ENCODE peak calls at places on chromosomes 7 and 10, in seven cellular contexts. One of them, this sample, is unnamed.

GRCh38 chr10:43816351-43817321 is 168.0 kb upstream of the ZNF32 start:
- DNase-seq in suprapubic skin: no peak
- DNase-seq in transverse colon: peak
- DNase-seq in stomach: peak
- DNase-seq in K562: no peak
- DNase-seq in sigmoid colon: peak
- DNase-seq in SK-N-SH: peak
- DNase-seq in this sample: peak

GRCh38 chr7:113764401-113765035 is 154.3 kb downstream of the PPP1R3A start:
- DNase-seq in suprapubic skin: no peak
- DNase-seq in transverse colon: no peak
- DNase-seq in stomach: no peak
- DNase-seq in K562: no peak
- DNase-seq in sigmoid colon: no peak
- DNase-seq in SK-N-SH: no peak
- DNase-seq in this sample: no peak

GRCh38 chr7:23696916-23697441 is 13.0 kb upstream of the STK31 start:
- DNase-seq in suprapubic skin: no peak
- DNase-seq in transverse colon: peak
- DNase-seq in stomach: peak
- DNase-seq in K562: peak
- DNase-seq in sigmoid colon: no peak
- DNase-seq in SK-N-SH: peak
- DNase-seq in this sample: no peak

GRCh38 chr10:114010316-114010715 is 33.4 kb upstream of the ADRB1 start:
- DNase-seq in suprapubic skin: no peak
- DNase-seq in transverse colon: no peak
- DNase-seq in stomach: no peak
- DNase-seq in K562: no peak
- DNase-seq in sigmoid colon: no peak
- DNase-seq in SK-N-SH: no peak
- DNase-seq in this sample: peak

GRCh38 chr10:3758491-3758970 is 26.5 kb downstream of the KLF6 start:
- DNase-seq in suprapubic skin: peak
- DNase-seq in transverse colon: no peak
- DNase-seq in stomach: no peak
- DNase-seq in K562: no peak
- DNase-seq in sigmoid colon: no peak
- DNase-seq in SK-N-SH: no peak
- DNase-seq in this sample: no peak

GRCh38 chr10:126702181-126702580 is 31.7 kb upstream of the C10orf90 start:
- DNase-seq in suprapubic skin: no peak
- DNase-seq in transverse colon: no peak
- DNase-seq in stomach: no peak
- DNase-seq in K562: no peak
- DNase-seq in sigmoid colon: no peak
- DNase-seq in SK-N-SH: no peak
- DNase-seq in this sample: peak

GRCh38 chr7:150935149-150935548 is 43.0 kb downstream of the KCNH2 start:
- DNase-seq in suprapubic skin: peak
- DNase-seq in transverse colon: no peak
- DNase-seq in stomach: no peak
- DNase-seq in K562: no peak
- DNase-seq in sigmoid colon: peak
- DNase-seq in SK-N-SH: no peak
- DNase-seq in this sample: no peak

GRCh38 chr7:29642494-29643155 is 79.0 kb downstream of the PRR15 start:
- DNase-seq in suprapubic skin: no peak
- DNase-seq in transverse colon: no peak
- DNase-seq in stomach: no peak
- DNase-seq in K562: peak
- DNase-seq in sigmoid colon: no peak
- DNase-seq in SK-N-SH: no peak
- DNase-seq in this sample: no peak

GRCh38 chr10:132186488-132187413 is at the start of gene DPYSL4:
- DNase-seq in suprapubic skin: no peak
- DNase-seq in transverse colon: no peak
- DNase-seq in stomach: no peak
- DNase-seq in K562: peak
- DNase-seq in sigmoid colon: no peak
- DNase-seq in SK-N-SH: peak
- DNase-seq in this sample: no peak

GRCh38 chr7:151403764-151404163 is 6.1 kb downstream of the WDR86 start:
- DNase-seq in suprapubic skin: no peak
- DNase-seq in transverse colon: no peak
- DNase-seq in stomach: no peak
- DNase-seq in K562: peak
- DNase-seq in sigmoid colon: no peak
- DNase-seq in SK-N-SH: no peak
- DNase-seq in this sample: no peak

GRCh38 chr7:2939193-2939885 is 95.2 kb upstream of the GNA12 start:
- DNase-seq in suprapubic skin: peak
- DNase-seq in transverse colon: no peak
- DNase-seq in stomach: no peak
- DNase-seq in K562: no peak
- DNase-seq in sigmoid colon: peak
- DNase-seq in SK-N-SH: no peak
- DNase-seq in this sample: no peak

GRCh38 chr10:7231420-7232414 is 179.1 kb downstream of the SFMBT2 start:
- DNase-seq in suprapubic skin: no peak
- DNase-seq in transverse colon: no peak
- DNase-seq in stomach: no peak
- DNase-seq in K562: peak
- DNase-seq in sigmoid colon: no peak
- DNase-seq in SK-N-SH: no peak
- DNase-seq in this sample: no peak

GRCh38 chr7:42222119-42222518 is 14.9 kb downstream of the GLI3 start:
- DNase-seq in suprapubic skin: no peak
- DNase-seq in transverse colon: no peak
- DNase-seq in stomach: no peak
- DNase-seq in K562: no peak
- DNase-seq in sigmoid colon: no peak
- DNase-seq in SK-N-SH: no peak
- DNase-seq in this sample: no peak

GRCh38 chr10:47309403-47310089 is 9.5 kb downstream of the GDF10 start:
- DNase-seq in suprapubic skin: no peak
- DNase-seq in transverse colon: no peak
- DNase-seq in stomach: no peak
- DNase-seq in K562: no peak
- DNase-seq in sigmoid colon: no peak
- DNase-seq in SK-N-SH: peak
- DNase-seq in this sample: no peak

GRCh38 chr7:157854066-157854891 is 517.5 kb downstream of the DNAJB6 start:
- DNase-seq in suprapubic skin: no peak
- DNase-seq in transverse colon: peak
- DNase-seq in stomach: peak
- DNase-seq in K562: no peak
- DNase-seq in sigmoid colon: peak
- DNase-seq in SK-N-SH: no peak
- DNase-seq in this sample: peak

GRCh38 chr10:33273295-33274002 is 61.0 kb downstream of the NRP1 start:
- DNase-seq in suprapubic skin: peak
- DNase-seq in transverse colon: peak
- DNase-seq in stomach: peak
- DNase-seq in K562: no peak
- DNase-seq in sigmoid colon: peak
- DNase-seq in SK-N-SH: peak
- DNase-seq in this sample: peak

GRCh38 chr10:59891919-59892318 is 14.4 kb downstream of the CCDC6 start:
- DNase-seq in suprapubic skin: no peak
- DNase-seq in transverse colon: no peak
- DNase-seq in stomach: no peak
- DNase-seq in K562: no peak
- DNase-seq in sigmoid colon: no peak
- DNase-seq in SK-N-SH: no peak
- DNase-seq in this sample: no peak

GRCh38 chr7:75687246-75688088 is 51.3 kb downstream of the HIP1 start:
- DNase-seq in suprapubic skin: peak
- DNase-seq in transverse colon: no peak
- DNase-seq in stomach: no peak
- DNase-seq in K562: no peak
- DNase-seq in sigmoid colon: peak
- DNase-seq in SK-N-SH: no peak
- DNase-seq in this sample: no peak

DNA sequence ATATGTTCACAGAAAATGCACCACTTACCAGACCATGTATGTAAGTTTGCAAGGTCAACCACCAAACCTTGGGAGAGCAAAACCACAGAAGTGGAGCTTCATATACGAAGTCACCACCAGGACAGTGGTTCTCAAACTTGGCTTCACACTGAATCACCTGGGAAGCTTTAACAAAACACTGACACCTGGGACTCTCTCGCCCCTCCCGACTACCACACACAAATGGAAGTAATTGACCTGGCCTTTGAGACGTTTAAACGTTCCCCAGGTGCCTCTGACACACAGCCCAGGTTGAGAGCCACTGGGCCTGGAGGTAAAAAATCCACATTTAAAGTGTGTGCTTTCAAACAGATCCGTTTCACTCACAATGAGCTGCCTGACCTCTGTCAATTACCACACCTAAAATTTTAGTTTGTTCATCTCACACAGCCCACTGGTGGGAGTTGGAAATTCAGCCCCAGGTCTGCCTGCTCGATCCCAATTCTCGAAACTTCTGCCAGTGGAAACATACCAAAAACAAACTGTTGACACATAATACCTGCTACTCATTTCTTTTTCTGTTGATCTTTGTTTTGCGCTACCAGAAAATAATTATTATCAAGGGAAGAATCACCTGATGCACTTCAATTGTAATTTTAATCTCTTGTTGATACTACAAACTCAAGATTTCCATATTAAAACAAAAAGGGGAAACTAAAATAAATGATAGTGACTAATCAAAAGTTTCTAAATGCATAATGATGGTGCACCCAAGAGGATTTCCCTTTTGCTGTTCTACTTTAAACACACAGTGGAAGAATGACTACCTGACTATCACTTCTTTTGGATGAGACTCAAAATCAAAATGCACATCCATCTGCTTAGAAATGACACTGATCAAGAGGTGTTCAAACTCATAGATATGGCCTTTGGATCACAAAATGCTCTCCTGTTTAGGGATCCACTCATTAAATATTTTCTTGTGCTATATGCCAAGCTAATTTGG is 26.6 kb downstream of the CDNF start:
- DNase-seq in suprapubic skin: no peak
- DNase-seq in transverse colon: no peak
- DNase-seq in stomach: no peak
- DNase-seq in K562: no peak
- DNase-seq in sigmoid colon: no peak
- DNase-seq in SK-N-SH: no peak
- DNase-seq in this sample: no peak
- TF ChIP-seq EP300 in suprapubic skin: no peak
- TF ChIP-seq EP300 in transverse colon: no peak
- TF ChIP-seq EP300 in stomach: no peak
- TF ChIP-seq EP300 in K562: no peak
- TF ChIP-seq EP300 in sigmoid colon: no peak
- TF ChIP-seq EP300 in SK-N-SH: no peak
- TF ChIP-seq EP300 in this sample: no peak

GRCh38 chr7:129213828-129214227 is 11.0 kb upstream of the AHCYL2 start:
- DNase-seq in suprapubic skin: no peak
- DNase-seq in transverse colon: no peak
- DNase-seq in stomach: no peak
- DNase-seq in K562: peak
- DNase-seq in sigmoid colon: peak
- DNase-seq in SK-N-SH: peak
- DNase-seq in this sample: no peak
- TF ChIP-seq POLR2AphosphoS5 in suprapubic skin: no peak
- TF ChIP-seq POLR2AphosphoS5 in transverse colon: no peak
- TF ChIP-seq POLR2AphosphoS5 in stomach: no peak
- TF ChIP-seq POLR2AphosphoS5 in K562: no peak
- TF ChIP-seq POLR2AphosphoS5 in sigmoid colon: no peak
- TF ChIP-seq POLR2AphosphoS5 in SK-N-SH: no peak
- TF ChIP-seq POLR2AphosphoS5 in this sample: no peak

GRCh38 chr7:134890246-134891240 is 95.8 kb upstream of the AGBL3 start:
- DNase-seq in suprapubic skin: no peak
- DNase-seq in transverse colon: no peak
- DNase-seq in stomach: no peak
- DNase-seq in K562: no peak
- DNase-seq in sigmoid colon: peak
- DNase-seq in SK-N-SH: peak
- DNase-seq in this sample: peak

GRCh38 chr7:134893920-134894319 is 92.4 kb upstream of the AGBL3 start:
- DNase-seq in suprapubic skin: no peak
- DNase-seq in transverse colon: no peak
- DNase-seq in stomach: no peak
- DNase-seq in K562: no peak
- DNase-seq in sigmoid colon: no peak
- DNase-seq in SK-N-SH: no peak
- DNase-seq in this sample: no peak

GRCh38 chr7:134892963-134893362 is 93.3 kb upstream of the AGBL3 start:
- DNase-seq in suprapubic skin: no peak
- DNase-seq in transverse colon: no peak
- DNase-seq in stomach: no peak
- DNase-seq in K562: no peak
- DNase-seq in sigmoid colon: no peak
- DNase-seq in SK-N-SH: peak
- DNase-seq in this sample: no peak

GRCh38 chr7:134891262-134892001 is 94.9 kb upstream of the AGBL3 start:
- DNase-seq in suprapubic skin: peak
- DNase-seq in transverse colon: peak
- DNase-seq in stomach: peak
- DNase-seq in K562: peak
- DNase-seq in sigmoid colon: peak
- DNase-seq in SK-N-SH: peak
- DNase-seq in this sample: no peak

DNA sequence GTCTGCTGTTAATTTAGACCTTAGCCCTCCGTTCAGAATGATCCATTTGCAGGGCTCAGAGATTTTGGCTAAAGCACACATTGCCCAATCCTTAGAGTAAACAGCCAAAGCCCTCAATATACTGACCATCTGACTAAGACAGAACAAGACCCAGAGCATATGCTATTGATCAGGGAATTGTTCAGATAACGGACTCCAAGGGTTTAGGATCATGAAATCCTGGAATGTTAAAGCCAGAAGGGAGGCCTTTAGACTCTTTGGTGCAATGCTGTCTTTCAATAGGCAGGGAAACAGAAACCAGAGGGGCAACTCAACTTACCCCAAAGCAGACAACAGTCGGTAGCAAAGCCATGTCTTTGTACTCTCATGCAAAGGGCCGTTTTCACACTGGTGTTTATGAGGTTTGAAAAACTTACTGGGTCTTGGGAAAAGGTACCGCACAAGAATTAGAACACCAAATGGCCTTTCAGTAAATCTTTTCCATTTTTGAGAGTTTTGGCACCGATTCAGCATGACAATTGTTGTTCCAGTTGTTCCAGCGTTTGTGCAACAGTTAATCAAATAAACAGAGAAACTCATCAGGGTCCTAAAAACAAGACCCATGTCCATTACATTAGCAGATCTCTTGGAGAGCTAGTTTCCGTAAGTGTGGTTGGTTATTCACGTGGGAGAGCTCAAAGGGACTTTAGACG is 94.2 kb upstream of the AGBL3 start:
- DNase-seq in suprapubic skin: no peak
- DNase-seq in transverse colon: no peak
- DNase-seq in stomach: no peak
- DNase-seq in K562: no peak
- DNase-seq in sigmoid colon: no peak
- DNase-seq in SK-N-SH: peak
- DNase-seq in this sample: no peak
- TF ChIP-seq EP300 in suprapubic skin: no peak
- TF ChIP-seq EP300 in transverse colon: no peak
- TF ChIP-seq EP300 in stomach: no peak
- TF ChIP-seq EP300 in K562: no peak
- TF ChIP-seq EP300 in sigmoid colon: no peak
- TF ChIP-seq EP300 in SK-N-SH: no peak
- TF ChIP-seq EP300 in this sample: no peak

GRCh38 chr7:24884401-24884800 is 95.6 kb downstream of the OSBPL3 start:
- DNase-seq in suprapubic skin: no peak
- DNase-seq in transverse colon: no peak
- DNase-seq in stomach: no peak
- DNase-seq in K562: no peak
- DNase-seq in sigmoid colon: no peak
- DNase-seq in SK-N-SH: no peak
- DNase-seq in this sample: no peak
- TF ChIP-seq POLR2AphosphoS5 in suprapubic skin: no peak
- TF ChIP-seq POLR2AphosphoS5 in transverse colon: no peak
- TF ChIP-seq POLR2AphosphoS5 in stomach: no peak
- TF ChIP-seq POLR2AphosphoS5 in K562: no peak
- TF ChIP-seq POLR2AphosphoS5 in sigmoid colon: no peak
- TF ChIP-seq POLR2AphosphoS5 in SK-N-SH: no peak
- TF ChIP-seq POLR2AphosphoS5 in this sample: no peak

This sample was measured in esophagus muscularis mucosa.